ENCODE peak calls at places on chromosomes 13 and 19, in eight cellular contexts. One of them, this sample, is unnamed.

GRCh38 chr19:18685597-18686164 is 2.2 kb downstream of the CRTC1 start:
- DNase-seq in cardiac fibroblast: peak
- DNase-seq in colonic mucosa: no peak
- DNase-seq in left ventricle myocardium inferior: no peak
- DNase-seq in activated T-cell treated with anti-CD3 and anti-CD28 coated beads, Interleukin-2, amount 50 U/mL, for 72 hours: no peak
- DNase-seq in NCI-H460: no peak
- DNase-seq in activated CD4-positive, alpha-beta T cell treated with anti-CD3 and anti-CD28 coated beads, Interleukin-2, amount 50 U/mL, for 1 hour: no peak
- DNase-seq in ELF-1: no peak
- DNase-seq in this sample: no peak

GRCh38 chr13:58906329-58907007 is 1257.3 kb downstream of the DIAPH3 start:
- DNase-seq in colonic mucosa: no peak
- DNase-seq in activated CD4-positive, alpha-beta T cell treated with anti-CD3 and anti-CD28 coated beads, Interleukin-2, amount 50 U/mL, for 1 hour: no peak
- DNase-seq in NCI-H460: no peak
- DNase-seq in activated T-cell treated with anti-CD3 and anti-CD28 coated beads, Interleukin-2, amount 50 U/mL, for 72 hours: no peak
- DNase-seq in left ventricle myocardium inferior: no peak
- DNase-seq in ELF-1: no peak
- DNase-seq in cardiac fibroblast: no peak
- DNase-seq in this sample: no peak

GRCh38 chr19:58182577-58182988 is 278 bp upstream of the ZNF274 start:
- DNase-seq in cardiac fibroblast: no peak
- DNase-seq in ELF-1: peak
- DNase-seq in colonic mucosa: peak
- DNase-seq in left ventricle myocardium inferior: no peak
- DNase-seq in NCI-H460: no peak
- DNase-seq in activated T-cell treated with anti-CD3 and anti-CD28 coated beads, Interleukin-2, amount 50 U/mL, for 72 hours: no peak
- DNase-seq in activated CD4-positive, alpha-beta T cell treated with anti-CD3 and anti-CD28 coated beads, Interleukin-2, amount 50 U/mL, for 1 hour: peak
- DNase-seq in this sample: no peak

GRCh38 chr13:99316657-99317244 is 9.6 kb upstream of the GPR183 start:
- DNase-seq in ELF-1: no peak
- DNase-seq in activated CD4-positive, alpha-beta T cell treated with anti-CD3 and anti-CD28 coated beads, Interleukin-2, amount 50 U/mL, for 1 hour: no peak
- DNase-seq in cardiac fibroblast: no peak
- DNase-seq in NCI-H460: no peak
- DNase-seq in colonic mucosa: no peak
- DNase-seq in left ventricle myocardium inferior: no peak
- DNase-seq in activated T-cell treated with anti-CD3 and anti-CD28 coated beads, Interleukin-2, amount 50 U/mL, for 72 hours: no peak
- DNase-seq in this sample: no peak

GRCh38 chr13:113969973-113970611 is 3.8 kb downstream of the C13orf46 start:
- DNase-seq in colonic mucosa: peak
- DNase-seq in ELF-1: no peak
- DNase-seq in NCI-H460: no peak
- DNase-seq in activated T-cell treated with anti-CD3 and anti-CD28 coated beads, Interleukin-2, amount 50 U/mL, for 72 hours: no peak
- DNase-seq in left ventricle myocardium inferior: peak
- DNase-seq in cardiac fibroblast: no peak
- DNase-seq in activated CD4-positive, alpha-beta T cell treated with anti-CD3 and anti-CD28 coated beads, Interleukin-2, amount 50 U/mL, for 1 hour: no peak
- DNase-seq in this sample: no peak

GRCh38 chr13:95569966-95570365 is 17.4 kb downstream of the CLDN10 start:
- DNase-seq in cardiac fibroblast: no peak
- DNase-seq in activated T-cell treated with anti-CD3 and anti-CD28 coated beads, Interleukin-2, amount 50 U/mL, for 72 hours: no peak
- DNase-seq in activated CD4-positive, alpha-beta T cell treated with anti-CD3 and anti-CD28 coated beads, Interleukin-2, amount 50 U/mL, for 1 hour: no peak
- DNase-seq in NCI-H460: no peak
- DNase-seq in left ventricle myocardium inferior: no peak
- DNase-seq in colonic mucosa: no peak
- DNase-seq in ELF-1: no peak
- DNase-seq in this sample: no peak

GRCh38 chr13:29397265-29397664 is 198.2 kb downstream of the SLC7A1 start:
- DNase-seq in left ventricle myocardium inferior: no peak
- DNase-seq in activated T-cell treated with anti-CD3 and anti-CD28 coated beads, Interleukin-2, amount 50 U/mL, for 72 hours: no peak
- DNase-seq in ELF-1: no peak
- DNase-seq in cardiac fibroblast: no peak
- DNase-seq in NCI-H460: no peak
- DNase-seq in colonic mucosa: no peak
- DNase-seq in activated CD4-positive, alpha-beta T cell treated with anti-CD3 and anti-CD28 coated beads, Interleukin-2, amount 50 U/mL, for 1 hour: no peak
- DNase-seq in this sample: no peak

GRCh38 chr13:27117158-27117557 is 54.5 kb downstream of the USP12 start:
- DNase-seq in left ventricle myocardium inferior: no peak
- DNase-seq in activated CD4-positive, alpha-beta T cell treated with anti-CD3 and anti-CD28 coated beads, Interleukin-2, amount 50 U/mL, for 1 hour: no peak
- DNase-seq in activated T-cell treated with anti-CD3 and anti-CD28 coated beads, Interleukin-2, amount 50 U/mL, for 72 hours: no peak
- DNase-seq in ELF-1: no peak
- DNase-seq in cardiac fibroblast: no peak
- DNase-seq in colonic mucosa: no peak
- DNase-seq in NCI-H460: no peak
- DNase-seq in this sample: no peak

GRCh38 chr13:33536639-33537425 is 251.3 kb upstream of the STARD13 start:
- DNase-seq in cardiac fibroblast: peak
- DNase-seq in ELF-1: no peak
- DNase-seq in activated CD4-positive, alpha-beta T cell treated with anti-CD3 and anti-CD28 coated beads, Interleukin-2, amount 50 U/mL, for 1 hour: no peak
- DNase-seq in left ventricle myocardium inferior: no peak
- DNase-seq in colonic mucosa: no peak
- DNase-seq in NCI-H460: no peak
- DNase-seq in activated T-cell treated with anti-CD3 and anti-CD28 coated beads, Interleukin-2, amount 50 U/mL, for 72 hours: no peak
- DNase-seq in this sample: no peak